ENCODE peak calls at places on chromosomes 12 and 14, in six cellular contexts. J, Y, K, L, R and P are unnamed samples.

GRCh38 chr12:121610239-121611149 is 15.8 kb upstream of the ORAI1 start:
- DNase-seq in J (no peak), L (no peak), R (no peak), Y (no peak), K (no peak), P (no peak)

GRCh38 chr12:53575502-53576264 is 50.5 kb downstream of the ATF7 start:
- DNase-seq in L (no peak), J (no peak), K (no peak), R (no peak), Y (peak), P (no peak)

GRCh38 chr12:64556231-64556630 is 54.1 kb upstream of the RASSF3 start:
- DNase-seq in J (no peak), R (no peak), K (no peak), L (no peak), Y (no peak), P (no peak)

GRCh38 chr14:85471156-85471555 is 58.8 kb upstream of the FLRT2 start:
- DNase-seq in K (no peak), L (no peak), J (no peak), Y (no peak), R (no peak), P (no peak)

GRCh38 chr12:23356440-23356839 is 593.0 kb downstream of the SOX5 start:
- DNase-seq in R (no peak), J (no peak), Y (no peak), L (no peak), K (no peak), P (no peak)

GRCh38 chr12:49014547-49014946 is 4.0 kb downstream of the PRKAG1 start:
- DNase-seq in Y (peak), K (no peak), L (no peak), J (no peak), R (no peak), P (no peak)

GRCh38 chr12:100154472-100155247 is 12.0 kb upstream of the BLTP3B start:
- DNase-seq in Y (peak), R (peak), K (no peak), J (peak), L (peak), P (peak)

GRCh38 chr14:22463763-22464173 is 125.3 kb downstream of the DAD1 start:
- DNase-seq in K (no peak), L (no peak), R (peak), Y (no peak), J (no peak), P (no peak)

GRCh38 chr14:94366146-94366887 is 22.1 kb downstream of the SERPINA1 start:
- DNase-seq in L (no peak), Y (no peak), J (no peak), K (no peak), R (no peak), P (no peak)

GRCh38 chr14:55743551-55743950 is 163.5 kb downstream of the KTN1 start:
- DNase-seq in L (no peak), Y (no peak), J (no peak), K (no peak), R (no peak), P (no peak)

GRCh38 chr12:77049767-77050353 is 15.5 kb downstream of the E2F7 start:
- DNase-seq in J (no peak), K (peak), R (peak), L (no peak), Y (peak), P (no peak)

GRCh38 chr14:24130717-24131548 is 474 bp downstream of the FITM1 start:
- DNase-seq in Y (no peak), J (no peak), K (no peak), R (peak), L (no peak), P (no peak)

GRCh38 chr12:14273911-14274306 is 91.6 kb upstream of the ATF7IP start:
- DNase-seq in J (no peak), K (no peak), R (no peak), Y (no peak), L (no peak), P (no peak)

GRCh38 chr14:54650331-54651017 is 83.5 kb downstream of the SAMD4A start:
- DNase-seq in R (peak), J (no peak), K (no peak), L (no peak), Y (no peak), P (no peak)

GRCh38 chr12:28814246-28814645 is 334.8 kb upstream of the FAR2 start:
- DNase-seq in J (no peak), L (no peak), R (no peak), K (no peak), Y (no peak), P (no peak)

GRCh38 chr12:41287500-41287899 is 99.4 kb downstream of the PDZRN4 start:
- DNase-seq in Y (no peak), R (no peak), L (no peak), K (no peak), J (no peak), P (no peak)

GRCh38 chr12:90323217-90323616 is 614.6 kb upstream of the ATP2B1 start:
- DNase-seq in J (no peak), L (no peak), R (no peak), Y (no peak), K (no peak), P (no peak)

GRCh38 chr12:1562813-1563412 is 31.5 kb downstream of the FBXL14 start:
- DNase-seq in K (no peak), R (no peak), L (no peak), J (no peak), Y (no peak), P (no peak)

GRCh38 chr12:12804011-12804410 is 9.1 kb upstream of the DDX47 start:
- DNase-seq in Y (no peak), K (no peak), J (no peak), R (peak), L (no peak), P (no peak)

GRCh38 chr14:69387311-69387710 is 10.8 kb downstream of the ERH start:
- DNase-seq in R (no peak), Y (no peak), J (no peak), L (no peak), K (no peak), P (no peak)

GRCh38 chr12:60501124-60501729 is 905.4 kb downstream of the SLC16A7 start:
- DNase-seq in K (no peak), J (no peak), L (no peak), Y (no peak), R (no peak), P (no peak)

GRCh38 chr14:68548194-68549056 is 244.4 kb downstream of the ZFP36L1 start:
- DNase-seq in R (no peak), J (no peak), L (no peak), Y (no peak), K (no peak), P (no peak)

GRCh38 chr14:23240661-23241060 is 2.9 kb downstream of the RNF212B start:
- DNase-seq in Y (no peak), K (no peak), J (no peak), R (no peak), L (no peak), P (no peak)

GRCh38 chr12:133107121-133107520 is 23.0 kb downstream of the ZNF891 start:
- DNase-seq in R (no peak), J (no peak), L (no peak), K (no peak), Y (no peak), P (no peak)

GRCh38 chr14:100568164-100568997 is 18.8 kb downstream of the BEGAIN start:
- DNase-seq in K (no peak), Y (no peak), L (no peak), J (no peak), R (no peak), P (no peak)

GRCh38 chr12:110330544-110330943 is 49.5 kb downstream of the ATP2A2 start:
- DNase-seq in L (no peak), Y (no peak), K (no peak), J (no peak), R (no peak), P (no peak)

GRCh38 chr12:113278631-113279030 is 56.3 kb downstream of the SLC8B1 start:
- DNase-seq in R (no peak), L (no peak), J (no peak), Y (no peak), K (no peak), P (no peak)

GRCh38 chr12:51281202-51281924 is 11.1 kb upstream of the SMAGP start:
- DNase-seq in J (no peak), R (no peak), L (no peak), K (no peak), Y (no peak), P (no peak)

GRCh38 chr12:53096761-53097160 is 706 bp upstream of the IGFBP6 start:
- DNase-seq in J (no peak), Y (no peak), K (no peak), L (no peak), R (no peak), P (no peak)

GRCh38 chr14:73250781-73251500 is 13.6 kb downstream of the PAPLN start:
- DNase-seq in L (no peak), K (no peak), Y (no peak), R (no peak), J (no peak), P (no peak)

GRCh38 chr14:65331652-65332051 is 80.9 kb upstream of the FUT8 start:
- DNase-seq in Y (no peak), J (no peak), R (no peak), K (no peak), L (no peak), P (no peak)

GRCh38 chr12:46110220-46110700 is 119.9 kb upstream of the SCAF11 start:
- DNase-seq in Y (no peak), K (no peak), R (no peak), L (no peak), J (no peak), P (no peak)

GRCh38 chr14:24734917-24735500 is 101.0 kb upstream of the GZMB start:
- DNase-seq in L (no peak), K (no peak), R (peak), J (no peak), Y (peak), P (no peak)

GRCh38 chr12:22130671-22131070 is 84.7 kb downstream of the CMAS start:
- DNase-seq in K (no peak), R (no peak), Y (peak), L (no peak), J (no peak), P (no peak)

GRCh38 chr12:52055781-52056711 is 4.8 kb downstream of the NR4A1 start:
- DNase-seq in R (no peak), Y (no peak), K (no peak), L (no peak), J (no peak), P (no peak)

GRCh38 chr12:106576848-106577247 is 6.0 kb upstream of the RFX4 start:
- DNase-seq in K (no peak), L (no peak), R (no peak), Y (no peak), J (no peak), P (no peak)
- TF ChIP-seq TAF1 in K (no peak), L (no peak), R (no peak), Y (no peak), J (no peak), P (no peak)

GRCh38 chr14:96391293-96392118 is 422 bp upstream of the AK7 start:
- DNase-seq in L (peak), Y (peak), R (peak), K (peak), J (peak), P (peak)
- TF ChIP-seq POLR2A in L (peak), Y (peak), R (peak), K (peak), J (peak), P (no peak)

GRCh38 chr12:128075332-128075731 is 191.6 kb upstream of the TMEM132C start:
- DNase-seq in J (no peak), R (no peak), K (no peak), L (no peak), Y (no peak), P (no peak)

GRCh38 chr12:128073937-128074336 is 193.0 kb upstream of the TMEM132C start:
- DNase-seq in K (no peak), L (no peak), R (no peak), Y (no peak), J (no peak), P (no peak)

GRCh38 chr12:128068211-128068610 is 198.8 kb upstream of the TMEM132C start:
- DNase-seq in R (no peak), K (no peak), L (no peak), J (no peak), Y (no peak), P (no peak)

DNA sequence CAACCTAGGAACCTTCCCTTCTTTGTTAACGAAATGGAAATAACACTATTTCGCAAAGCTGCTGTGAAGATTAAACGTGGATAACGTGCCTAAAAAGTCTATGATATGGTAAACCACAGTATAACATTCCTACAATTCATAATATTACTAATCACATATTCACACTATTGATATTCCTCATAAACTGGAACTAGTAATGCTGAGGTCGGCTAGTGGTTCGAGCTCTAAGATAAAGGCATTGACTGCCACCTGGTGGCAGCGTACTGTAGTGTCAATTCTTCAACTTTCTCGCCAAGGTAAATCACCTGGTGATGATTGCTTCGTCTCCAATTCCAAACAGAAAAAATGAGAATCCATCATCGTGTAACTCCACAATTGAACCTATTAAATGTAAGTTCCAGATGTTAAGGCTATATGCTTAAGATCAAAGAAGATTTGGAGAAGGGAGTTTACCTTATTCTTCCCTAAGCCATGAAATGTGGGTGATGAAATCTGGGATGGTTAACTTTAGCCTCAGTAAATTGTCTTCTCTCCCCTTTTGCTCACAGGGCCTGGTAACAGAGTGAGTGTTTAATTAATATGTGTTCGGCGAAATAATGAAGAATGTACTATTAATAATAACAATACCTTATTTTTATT is 197.5 kb upstream of the TMEM132C start:
- DNase-seq in R (peak), Y (peak), K (no peak), L (no peak), J (no peak), P (peak)
- TF ChIP-seq TAF1 in R (no peak), Y (no peak), K (no peak), L (no peak), J (no peak), P (no peak)

DNA sequence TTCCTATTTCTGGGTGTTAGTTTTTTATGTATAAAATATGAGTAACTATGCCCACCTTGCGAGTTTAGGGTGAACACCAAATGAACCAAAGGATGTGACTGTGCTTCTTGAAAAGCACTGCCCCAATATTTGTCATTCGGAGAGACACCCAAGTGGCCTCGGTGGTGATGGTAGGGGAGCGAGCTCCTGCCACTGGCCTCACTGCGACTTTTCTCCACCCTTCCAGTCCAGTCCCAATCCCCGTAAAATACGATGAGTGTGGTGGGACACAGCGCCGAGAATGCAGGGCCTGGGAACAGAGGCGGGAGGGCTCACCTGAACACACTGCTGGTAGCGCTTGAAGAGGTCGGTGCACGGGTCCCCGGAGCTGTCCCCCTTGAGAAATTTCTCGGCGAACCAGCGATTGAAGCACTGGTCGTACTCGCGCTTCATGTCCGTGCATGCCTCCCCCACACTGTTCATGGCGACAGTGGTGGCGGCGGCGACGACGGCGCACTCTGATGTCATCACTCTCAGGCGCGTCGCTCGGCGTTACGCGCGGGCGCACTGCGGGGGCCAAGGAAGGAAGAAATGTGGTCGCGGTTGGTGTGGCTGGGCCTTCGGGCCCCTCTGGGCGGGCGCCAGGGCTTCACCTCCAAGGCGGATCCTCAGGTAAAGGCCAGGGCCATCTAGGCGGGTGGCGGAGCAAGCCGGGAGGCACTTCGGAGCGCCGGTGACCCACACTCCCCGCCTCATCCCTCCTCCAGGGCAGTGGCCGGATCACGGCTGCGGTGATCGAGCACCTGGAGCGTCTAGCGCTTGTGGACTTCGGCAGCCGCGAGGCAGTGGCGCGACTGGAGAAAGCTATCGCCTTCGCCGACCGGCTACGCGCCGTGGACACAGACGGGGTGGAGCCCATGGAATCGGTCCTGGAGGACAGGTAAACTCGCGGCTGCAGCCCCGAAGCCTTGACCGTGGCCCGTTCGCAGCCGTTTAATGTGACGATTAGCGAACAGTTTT is at the start of the genes GATC and TRIAP1:
- DNase-seq in J (no peak), Y (peak), L (peak), R (peak), K (peak), P (peak)
- TF ChIP-seq POLR2A in J (peak), Y (peak), L (peak), R (peak), K (peak), P (peak)

DNA sequence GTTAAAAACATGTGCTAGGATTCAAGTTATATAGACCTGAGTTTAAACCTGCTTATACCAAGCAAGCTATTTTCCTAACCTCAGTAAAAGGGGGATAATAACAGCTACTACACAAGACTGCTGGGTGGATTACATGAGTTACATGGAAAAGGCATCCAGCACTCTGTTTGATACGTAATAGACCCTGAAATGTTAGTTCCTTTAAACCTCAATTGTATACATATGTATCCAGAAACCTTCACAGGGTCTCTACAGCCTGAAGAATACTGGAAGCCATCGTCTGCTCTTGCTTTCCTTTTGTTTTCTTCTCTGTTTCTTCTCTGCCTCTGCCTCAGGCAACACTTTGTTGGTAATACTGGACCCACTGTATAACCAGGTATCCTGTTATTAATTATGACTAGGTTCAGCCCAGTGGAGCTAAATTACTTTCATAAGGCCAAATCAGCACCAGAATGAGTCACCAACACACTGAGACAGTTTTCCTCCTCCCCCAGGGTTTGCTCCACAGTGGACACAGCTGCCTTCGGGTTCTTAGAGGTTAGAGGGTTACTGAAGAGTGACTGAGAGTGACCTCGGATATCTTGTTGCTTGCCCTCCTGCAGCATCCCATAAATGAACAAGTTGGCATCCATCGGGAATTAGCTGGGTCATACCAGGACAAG is 127.1 kb downstream of the CAPZA3 start:
- DNase-seq in J (no peak), Y (peak), L (no peak), K (no peak), R (no peak), P (no peak)
- TF ChIP-seq TAF1 in J (no peak), Y (no peak), L (no peak), K (no peak), R (no peak), P (no peak)

DNA sequence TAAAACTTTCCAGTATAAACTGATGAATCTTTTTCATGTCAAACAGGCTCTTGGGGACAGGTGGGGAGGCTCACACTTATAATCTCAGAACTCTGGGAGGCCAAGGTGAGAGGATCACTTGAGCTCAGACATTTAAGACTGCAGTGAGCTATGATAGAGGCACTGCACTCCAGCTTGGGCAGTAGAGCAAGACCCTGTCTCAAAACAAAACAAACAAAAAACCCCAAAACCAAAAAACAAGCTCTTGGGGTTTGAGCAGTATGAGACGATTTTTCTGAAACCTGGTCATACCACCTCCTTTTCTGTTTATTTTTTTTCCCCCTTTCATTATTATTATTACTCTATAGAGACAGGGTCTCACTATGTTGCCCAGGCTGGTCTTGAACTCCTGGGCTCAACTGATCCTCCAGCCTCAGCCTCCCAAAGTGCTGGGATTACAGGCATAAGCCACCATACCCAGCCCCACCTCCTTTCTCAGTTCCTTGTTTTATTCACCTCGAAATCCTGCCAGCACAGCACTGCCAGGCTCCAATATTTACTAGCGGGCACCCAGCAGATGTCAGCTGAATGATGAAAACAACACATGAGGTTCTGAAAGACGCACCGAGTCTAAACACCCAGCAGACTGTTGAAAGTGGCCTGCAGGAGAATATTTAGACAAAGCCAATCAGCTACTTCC is 19.5 kb upstream of the CDK17 start:
- DNase-seq in L (no peak), Y (no peak), J (no peak), K (peak), R (no peak), P (no peak)
- TF ChIP-seq POLR2A in L (no peak), Y (no peak), J (no peak), K (no peak), R (no peak), P (no peak)

GRCh38 chr14:102086346-102086971 is 385 bp downstream of the HSP90AA1 start:
- DNase-seq in K (no peak), Y (peak), R (no peak), J (no peak), L (no peak), P (no peak)
- TF ChIP-seq TAF1 in K (no peak), Y (no peak), R (no peak), J (no peak), L (no peak), P (no peak)

GRCh38 chr14:71780822-71781221 is 151.4 kb upstream of the RGS6 start:
- DNase-seq in L (no peak), R (no peak), J (no peak), Y (no peak), K (no peak), P (no peak)
- TF ChIP-seq POLR2A in L (no peak), R (no peak), J (no peak), Y (no peak), K (no peak), P (no peak)

GRCh38 chr12:131894313-131894860 is at the start of gene ULK1:
- DNase-seq in R (peak), J (peak), Y (peak), K (peak), L (peak), P (peak)

GRCh38 chr12:131894981-131895639 is 688 bp downstream of the ULK1 start:
- DNase-seq in J (no peak), Y (no peak), R (no peak), K (no peak), L (peak), P (peak)

GRCh38 chr12:131896811-131897270 is 2.4 kb downstream of the ULK1 start:
- DNase-seq in R (no peak), J (no peak), K (no peak), Y (no peak), L (no peak), P (no peak)

GRCh38 chr12:131896080-131896810 is 1.8 kb downstream of the ULK1 start:
- DNase-seq in R (peak), J (peak), K (no peak), Y (peak), L (peak), P (peak)

GRCh38 chr12:131895640-131896079 is 1.2 kb downstream of the ULK1 start:
- DNase-seq in Y (peak), K (no peak), J (no peak), R (no peak), L (no peak), P (no peak)
- TF ChIP-seq TAF1 in Y (no peak), K (no peak), J (no peak), R (no peak), L (no peak), P (no peak)